ENCODE peak calls at places on chromosome 4, in eight cellular contexts. J is activated CD4-positive, alpha-beta T cell treated with anti-CD3 and anti-CD28 coated beads, Interleukin-2, amount 50 U/mL, for 24 hours; Z is stimulated activated CD4-positive, alpha-beta T cell treated with anti-CD3 and anti-CD28 coated beads, Interleukin-2, amount 100 ng/mL, for 48 hours; Y is cardiac septum; M is adrenal gland; B is activated CD8-positive, alpha-beta memory T cell treated with anti-CD3 and anti-CD28 coated beads for 4 hours; A is T47D; Q is SK-N-SH. E is an unnamed sample.

GRCh38 chr4:103410401-103410800 is 212.3 kb upstream of the CENPE start:
- DNase-seq in B (no peak), A (no peak), J (no peak), Y (no peak), Z (no peak), Q (no peak), M (no peak), E (no peak)

GRCh38 chr4:107034982-107035710 is 967 bp downstream of the DKK2 start:
- DNase-seq in M (no peak), A (no peak), B (no peak), Z (no peak), Y (no peak), Q (peak; percentile 53), J (no peak), E (peak; percentile 72)

GRCh38 chr4:165537028-165537648 is 158.3 kb downstream of the CPE start:
- DNase-seq in Z (no peak), B (no peak), Q (peak; percentile 32), A (peak; percentile 58), Y (no peak), J (no peak), M (no peak), E (no peak)

GRCh38 chr4:83810428-83810827 is 274.5 kb downstream of the GPAT3 start:
- DNase-seq in Z (no peak), Q (no peak), A (no peak), Y (no peak), J (no peak), B (no peak), M (no peak), E (no peak)

GRCh38 chr4:142353149-142353738 is 492.9 kb downstream of the INPP4B start:
- DNase-seq in M (peak; percentile 47), J (no peak), B (no peak), Q (no peak), Z (no peak), Y (no peak), A (peak; percentile 71), E (no peak)

GRCh38 chr4:104490096-104490769 is 4.5 kb downstream of the CXXC4 start:
- DNase-seq in M (no peak), Z (no peak), Y (no peak), B (no peak), A (no peak), Q (peak; percentile 16), J (no peak), E (no peak)

GRCh38 chr4:101211146-101211553 is 136.2 kb downstream of the PPP3CA start:
- DNase-seq in M (no peak), Y (no peak), B (no peak), Z (no peak), A (peak; percentile 38), Q (no peak), J (no peak), E (no peak)

GRCh38 chr4:134320048-134320447 is 118.5 kb upstream of the PABPC4L start:
- DNase-seq in B (no peak), J (no peak), M (no peak), A (no peak), Z (no peak), Y (no peak), Q (no peak), E (no peak)

GRCh38 chr4:108166441-108167315 is 2.1 kb downstream of the LEF1 start:
- DNase-seq in J (peak; percentile 43), Z (peak; percentile 49), Y (no peak), A (peak; percentile 23), Q (peak; percentile 47), M (peak; percentile 35), B (no peak), E (no peak)

GRCh38 chr4:98006060-98006459 is 137.2 kb downstream of the STPG2 start:
- DNase-seq in M (no peak), B (no peak), A (no peak), Z (no peak), Q (no peak), Y (no peak), J (no peak), E (no peak)

GRCh38 chr4:163392328-163392727 is 48.6 kb downstream of the NPY5R start:
- DNase-seq in M (no peak), J (no peak), Y (no peak), Q (no peak), B (no peak), Z (no peak), A (no peak), E (no peak)

E was measured in type B pancreatic cell.